ENCODE peak calls at places on chromosomes 16 and 17, in seven cellular contexts. S, E, D, N, X, K and A are unnamed samples.

GRCh38 chr16:79381552-79382042 is 218.9 kb downstream of the MAF start:
- DNase-seq in S (no peak), E (no peak), D (no peak), N (no peak), X (no peak), K (no peak), A (no peak)

GRCh38 chr17:21239680-21240374 is 13.4 kb downstream of the NATD1 start:
- DNase-seq in S (peak), E (no peak), D (no peak), N (no peak), X (no peak), K (peak), A (no peak)

GRCh38 chr17:32111141-32111771 is 31.0 kb upstream of the RHOT1 start:
- DNase-seq in S (peak), E (peak), D (no peak), N (no peak), X (peak), K (peak), A (no peak)

GRCh38 chr16:78647019-78647418 is 547.6 kb downstream of the WWOX start:
- DNase-seq in S (no peak), E (no peak), D (no peak), N (no peak), X (no peak), K (no peak), A (no peak)

GRCh38 chr16:81496742-81497141 is 52.1 kb downstream of the CMIP start:
- DNase-seq in S (no peak), E (no peak), D (peak), N (no peak), X (no peak), K (no peak), A (no peak)

GRCh38 chr17:82429824-82430223 is 11.4 kb upstream of the OGFOD3 start:
- DNase-seq in S (no peak), E (no peak), D (peak), N (no peak), X (no peak), K (no peak), A (no peak)

GRCh38 chr16:16176328-16176727 is 47.0 kb downstream of the ABCC6 start:
- DNase-seq in S (no peak), E (no peak), D (no peak), N (no peak), X (no peak), K (no peak), A (no peak)

GRCh38 chr16:57998484-57998883 is 2.0 kb downstream of the ZNF319 start:
- DNase-seq in S (peak), E (no peak), D (peak), N (no peak), X (no peak), K (peak), A (no peak)

GRCh38 chr16:19911204-19911603 is 26.6 kb upstream of the GPRC5B start:
- DNase-seq in S (no peak), E (no peak), D (no peak), N (no peak), X (no peak), K (no peak), A (no peak)

GRCh38 chr17:27463235-27463677 is 7.0 kb downstream of the KSR1 start:
- DNase-seq in S (no peak), E (no peak), D (no peak), N (no peak), X (no peak), K (no peak), A (no peak)

GRCh38 chr16:8717469-8717868 is 43.1 kb downstream of the ABAT start:
- DNase-seq in S (no peak), E (no peak), D (no peak), N (no peak), X (no peak), K (no peak), A (no peak)

GRCh38 chr16:535446-536405 is 8.2 kb downstream of the CAPN15 start:
- DNase-seq in S (no peak), E (no peak), D (no peak), N (no peak), X (no peak), K (no peak), A (no peak)